ENCODE peak calls at places on chromosomes 6 and 20, in five cellular contexts. Q, O, I, G and H are unnamed samples.

GRCh38 chr6:16286151-16286522 is 47.8 kb downstream of the GMPR start:
- DNase-seq in I (peak; percentile 59), O (peak; percentile 43), G (no peak), Q (peak; percentile 37), H (peak; percentile 6)

GRCh38 chr20:6559791-6560190 is 207.7 kb upstream of the BMP2 start:
- DNase-seq in O (no peak), I (no peak), G (no peak), Q (no peak), H (no peak)

GRCh38 chr6:100101656-100102055 is 107.6 kb upstream of the MCHR2 start:
- DNase-seq in O (no peak), I (no peak), G (no peak), Q (no peak), H (no peak)

GRCh38 chr20:353166-353565 is 6.3 kb downstream of the NRSN2 start:
- DNase-seq in O (no peak), Q (no peak), G (no peak), I (no peak), H (no peak)

GRCh38 chr20:28562510-28562898 is 2695.0 kb upstream of the DEFB115 start:
- DNase-seq in I (peak; percentile 3), G (no peak), Q (no peak), O (no peak), H (no peak)

GRCh38 chr6:24963887-24964570 is 28.3 kb upstream of the RIPOR2 start:
- DNase-seq in Q (no peak), I (no peak), O (no peak), G (no peak), H (no peak)

GRCh38 chr6:10613077-10613476 is 81.3 kb downstream of the C6orf52 start:
- DNase-seq in G (no peak), I (no peak), O (no peak), Q (peak; percentile 78), H (no peak)

GRCh38 chr6:112017169-112017568 is 36.7 kb upstream of the CCN6 start:
- DNase-seq in O (no peak), G (no peak), Q (no peak), I (no peak), H (no peak)

GRCh38 chr6:75611702-75612375 is 10.2 kb downstream of the SENP6 start:
- DNase-seq in G (no peak), I (no peak), Q (no peak), O (no peak), H (no peak)

GRCh38 chr6:44260451-44261297 is 3.3 kb upstream of the SLC35B2 start:
- DNase-seq in O (no peak), Q (no peak), I (no peak), G (no peak), H (no peak)

GRCh38 chr6:7041511-7042026 is 66.2 kb upstream of the RREB1 start:
- DNase-seq in G (no peak), O (no peak), Q (no peak), I (no peak), H (no peak)

GRCh38 chr6:31765910-31766794 is 3.7 kb downstream of the SAPCD1 start:
- DNase-seq in G (no peak), I (peak; percentile 62), Q (peak; percentile 67), O (no peak), H (no peak)

GRCh38 chr6:15827492-15828255 is 164.8 kb upstream of the DTNBP1 start:
- DNase-seq in G (no peak), I (no peak), Q (no peak), O (no peak), H (no peak)

GRCh38 chr6:10808376-10808775 is 30.0 kb downstream of the MAK start:
- DNase-seq in O (no peak), Q (no peak), G (no peak), I (no peak), H (no peak)

GRCh38 chr20:35226775-35227681 is 538 bp downstream of the MMP24 start:
- DNase-seq in O (no peak), Q (peak; percentile 35), G (no peak), I (peak; percentile 91), H (no peak)

GRCh38 chr6:1895721-1896120 is 286.0 kb downstream of the FOXC1 start:
- DNase-seq in O (no peak), I (no peak), G (no peak), Q (no peak), H (no peak)

GRCh38 chr6:11011787-11012234 is 32.3 kb downstream of the ELOVL2 start:
- DNase-seq in Q (peak; percentile 80), G (no peak), O (no peak), I (peak; percentile 22), H (peak; percentile 52)

GRCh38 chr6:158698876-158699440 is 49.1 kb downstream of the SYTL3 start:
- DNase-seq in I (no peak), O (no peak), Q (no peak), G (no peak), H (no peak)

GRCh38 chr20:57459897-57460663 is 64.9 kb downstream of the CTCFL start:
- DNase-seq in Q (no peak), O (no peak), I (no peak), G (no peak), H (no peak)

GRCh38 chr6:35436071-35436865 is 15.9 kb upstream of the FANCE start:
- DNase-seq in Q (no peak), G (no peak), I (no peak), O (no peak), H (no peak)

GRCh38 chr6:132490024-132490423 is 22.9 kb downstream of the STX7 start:
- DNase-seq in O (no peak), I (no peak), G (no peak), Q (no peak), H (no peak)

GRCh38 chr6:167748046-167748445 is 78.7 kb upstream of the AFDN start:
- DNase-seq in O (no peak), I (no peak), Q (no peak), G (no peak), H (no peak)

GRCh38 chr20:58133020-58133419 is 95.4 kb downstream of the ANKRD60 start:
- DNase-seq in I (no peak), G (no peak), Q (no peak), O (no peak), H (no peak)

GRCh38 chr6:161918154-161918553 is 644.3 kb upstream of the AGPAT4 start:
- DNase-seq in Q (no peak), O (no peak), I (no peak), G (no peak), H (no peak)

GRCh38 chr6:82877213-82878195 is 188.1 kb downstream of the UBE3D start:
- DNase-seq in Q (no peak), I (no peak), O (no peak), G (no peak), H (peak; percentile 54)

GRCh38 chr6:54892831-54893230 is 46.3 kb downstream of the FAM83B start:
- DNase-seq in I (no peak), O (no peak), Q (no peak), G (no peak), H (peak; percentile 45)

GRCh38 chr6:152635949-152636674 is 1.1 kb downstream of the SYNE1 start:
- DNase-seq in O (no peak), G (no peak), I (no peak), Q (no peak), H (no peak)

GRCh38 chr20:1310506-1311190 is 18.3 kb downstream of the SDCBP2 start:
- DNase-seq in I (no peak), O (no peak), Q (no peak), G (no peak), H (no peak)

GRCh38 chr20:57309544-57310115 is 20.0 kb upstream of the SPO11 start:
- DNase-seq in I (no peak), G (no peak), O (no peak), Q (no peak), H (no peak)

GRCh38 chr6:168015492-168016175 is 18.2 kb downstream of the KIF25 start:
- DNase-seq in Q (peak; percentile 34), O (no peak), G (no peak), I (no peak), H (no peak)

GRCh38 chr6:73802366-73802765 is 106.4 kb downstream of the CD109 start:
- DNase-seq in O (no peak), Q (no peak), G (no peak), I (no peak), H (no peak)

GRCh38 chr20:38060536-38060935 is 27.0 kb downstream of the RPRD1B start:
- DNase-seq in G (no peak), I (no peak), O (peak; percentile 47), Q (no peak), H (no peak)

GRCh38 chr6:41163419-41163717 is 452 bp upstream of the TREM2 start:
- DNase-seq in O (no peak), G (no peak), I (no peak), Q (no peak), H (no peak)
- TF ChIP-seq EZH2 in O (no peak), G (no peak), I (no peak), Q (no peak), H (no peak)

GRCh38 chr6:148193063-148193680 is 149.5 kb upstream of the SASH1 start:
- DNase-seq in I (no peak), Q (no peak), O (no peak), G (no peak), H (no peak)
- TF ChIP-seq RAD21 in I (no peak), Q (no peak), O (no peak), G (no peak), H (no peak)

DNA sequence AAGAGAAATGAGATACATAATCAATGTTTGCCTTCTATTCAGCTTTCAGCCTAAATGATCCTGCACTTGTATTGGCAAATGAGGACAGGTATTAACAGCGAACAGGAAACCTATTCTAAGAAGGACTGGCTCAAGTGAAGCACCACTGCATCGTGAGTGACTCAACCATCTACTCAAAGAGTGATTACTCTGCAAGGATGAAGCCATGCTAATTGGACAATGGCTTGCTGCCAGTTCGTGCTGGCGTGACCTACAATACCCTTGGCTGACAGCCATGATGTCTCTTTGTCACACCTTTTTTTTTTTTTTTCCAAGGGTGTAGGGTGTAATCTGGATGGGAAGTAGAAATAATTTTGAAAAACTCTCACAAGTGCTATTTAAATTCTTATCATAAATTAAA is 104.9 kb downstream of the GJA10 start:
- DNase-seq in I (peak; percentile 20), O (no peak), Q (no peak), G (no peak), H (peak; percentile 54)
- TF ChIP-seq ATF3 in I (no peak), O (no peak), Q (no peak), G (no peak), H (no peak)

DNA sequence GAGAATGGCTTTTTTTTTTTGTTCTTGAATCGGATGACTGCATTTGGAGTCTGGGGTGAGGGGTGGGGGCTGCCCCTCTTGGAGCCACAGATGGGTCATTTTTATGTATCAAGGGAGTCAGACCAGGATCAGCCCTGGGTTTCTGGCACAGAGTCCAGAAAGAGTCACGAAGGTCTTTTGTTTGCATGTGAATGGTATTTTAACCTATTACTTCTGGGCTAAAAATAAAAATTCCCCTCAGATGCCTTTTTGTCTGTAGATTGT is 72.5 kb downstream of the PHACTR3 start:
- DNase-seq in G (no peak), I (no peak), Q (no peak), O (no peak), H (no peak)
- TF ChIP-seq EZH2 in G (no peak), I (no peak), Q (no peak), O (no peak), H (no peak)

DNA sequence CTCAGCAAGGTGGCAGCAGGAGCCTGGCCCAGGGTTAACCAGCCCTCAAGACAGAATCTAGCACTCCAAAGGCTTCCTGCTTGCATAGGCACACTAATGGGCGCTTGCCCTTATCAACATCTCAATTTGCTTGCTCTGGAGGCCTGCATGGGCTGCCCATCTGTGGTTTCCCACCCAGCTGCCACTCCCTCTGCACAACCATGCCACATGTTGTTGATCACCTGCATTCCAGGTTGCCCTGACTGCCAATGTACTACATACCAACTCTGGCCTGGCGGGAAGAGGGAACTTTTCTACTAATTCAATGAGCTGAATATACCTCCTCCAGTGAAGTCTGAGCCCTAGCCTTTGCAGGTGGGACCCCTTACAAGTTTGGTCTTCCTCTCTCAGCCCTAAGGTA is 74.6 kb downstream of the ATG5 start:
- DNase-seq in I (no peak), G (no peak), Q (no peak), O (no peak), H (no peak)
- TF ChIP-seq RAD21 in I (no peak), G (no peak), Q (no peak), O (no peak), H (no peak)